ENCODE peak calls at places on chromosomes 6 and 20, in four cellular contexts. One of them, this sample, is unnamed. For H3K9me2, the result is how much of the 10 kb centered on the place peaks cover.

GRCh38 chr6:149078383-149078782 is 239.1 kb upstream of the TAB2 start:
- DNase-seq in HCT116: no peak
- DNase-seq in MM.1S: no peak
- DNase-seq in PC-3: no peak
- DNase-seq in this sample: no peak

GRCh38 chr6:155013457-155013876 is 18.4 kb downstream of the TIAM2 start:
- DNase-seq in PC-3: no peak
- DNase-seq in MM.1S: no peak
- DNase-seq in HCT116: no peak
- DNase-seq in this sample: no peak

GRCh38 chr6:69090132-69090531 is 455.1 kb downstream of the ADGRB3 start:
- DNase-seq in HCT116: no peak
- DNase-seq in MM.1S: no peak
- DNase-seq in PC-3: no peak
- DNase-seq in this sample: peak

GRCh38 chr6:40852667-40853383 is 186.2 kb downstream of the UNC5CL start:
- DNase-seq in MM.1S: no peak
- DNase-seq in HCT116: peak
- DNase-seq in PC-3: peak
- DNase-seq in this sample: peak

GRCh38 chr6:17015144-17015543 is 86.7 kb upstream of the STMND1 start:
- DNase-seq in HCT116: no peak
- DNase-seq in MM.1S: peak
- DNase-seq in PC-3: peak
- DNase-seq in this sample: no peak

GRCh38 chr20:44137210-44137781 is 49.7 kb downstream of the JPH2 start:
- DNase-seq in PC-3: no peak
- DNase-seq in HCT116: no peak
- DNase-seq in MM.1S: no peak
- DNase-seq in this sample: peak

GRCh38 chr20:25464501-25465204 is 57.2 kb downstream of the GINS1 start:
- DNase-seq in PC-3: no peak
- DNase-seq in HCT116: no peak
- DNase-seq in MM.1S: no peak
- DNase-seq in this sample: no peak

GRCh38 chr6:157410088-157410487 is 29.1 kb downstream of the ZDHHC14 start:
- DNase-seq in PC-3: no peak
- DNase-seq in MM.1S: no peak
- DNase-seq in HCT116: no peak
- DNase-seq in this sample: no peak

GRCh38 chr6:22320750-22321149 is 23.9 kb upstream of the PRL start:
- DNase-seq in MM.1S: no peak
- DNase-seq in HCT116: peak
- DNase-seq in PC-3: peak
- DNase-seq in this sample: peak

GRCh38 chr6:144633886-144634285 is 348.8 kb downstream of the UTRN start:
- DNase-seq in HCT116: no peak
- DNase-seq in MM.1S: no peak
- DNase-seq in PC-3: no peak
- DNase-seq in this sample: no peak

DNA sequence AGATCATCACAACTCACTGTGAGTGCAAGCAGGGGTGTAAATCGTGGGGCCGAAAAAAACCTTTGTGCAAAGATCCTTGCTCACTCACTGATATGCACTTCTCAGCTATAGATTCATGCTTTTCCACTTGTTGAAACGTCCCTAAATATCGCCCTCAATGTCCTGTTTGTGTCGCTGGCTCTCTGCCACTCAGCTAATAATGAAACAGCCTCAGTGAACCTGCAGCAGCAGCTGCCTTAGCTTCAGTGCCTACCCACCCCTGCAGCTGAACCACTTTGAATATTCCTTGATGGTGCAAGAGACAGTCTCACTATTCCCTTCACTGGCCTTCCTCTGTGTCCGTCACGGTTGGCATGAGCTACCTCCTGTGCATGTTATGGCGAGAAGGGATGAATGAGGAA is 128.9 kb upstream of the NAA20 start:
- DNase-seq in MM.1S: no peak
- DNase-seq in HCT116: no peak
- DNase-seq in PC-3: no peak
- DNase-seq in this sample: no peak
- H3K4me2 ChIP-seq in MM.1S: no peak
- H3K4me2 ChIP-seq in HCT116: no peak
- H3K4me2 ChIP-seq in PC-3: peak
- H3K4me2 ChIP-seq in this sample: peak

DNA sequence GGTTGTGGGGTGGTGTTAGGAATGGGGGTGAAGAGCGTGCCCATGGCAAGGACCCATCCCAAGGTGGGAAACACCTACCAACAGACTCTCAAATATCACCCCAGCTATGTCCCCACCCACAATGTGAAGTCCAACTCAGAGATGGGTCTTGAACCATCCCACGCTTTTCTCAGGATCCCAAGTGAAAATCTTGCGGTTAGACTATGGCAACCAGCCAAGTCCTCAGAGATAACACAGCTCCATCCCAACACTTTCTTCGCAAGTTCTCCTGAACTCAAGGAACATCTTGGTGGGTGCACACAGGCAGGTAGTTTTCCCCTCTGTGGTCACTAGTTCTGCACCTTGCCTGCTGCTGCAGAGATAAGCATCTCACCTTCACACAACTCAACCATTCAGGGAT is 116.0 kb downstream of the CDC5L start:
- DNase-seq in PC-3: no peak
- DNase-seq in MM.1S: no peak
- DNase-seq in HCT116: no peak
- DNase-seq in this sample: no peak
- H3K9me2 ChIP-seq in PC-3: under half
- H3K9me2 ChIP-seq in MM.1S: under half
- H3K9me2 ChIP-seq in HCT116: under half
- H3K9me2 ChIP-seq in this sample: under half

DNA sequence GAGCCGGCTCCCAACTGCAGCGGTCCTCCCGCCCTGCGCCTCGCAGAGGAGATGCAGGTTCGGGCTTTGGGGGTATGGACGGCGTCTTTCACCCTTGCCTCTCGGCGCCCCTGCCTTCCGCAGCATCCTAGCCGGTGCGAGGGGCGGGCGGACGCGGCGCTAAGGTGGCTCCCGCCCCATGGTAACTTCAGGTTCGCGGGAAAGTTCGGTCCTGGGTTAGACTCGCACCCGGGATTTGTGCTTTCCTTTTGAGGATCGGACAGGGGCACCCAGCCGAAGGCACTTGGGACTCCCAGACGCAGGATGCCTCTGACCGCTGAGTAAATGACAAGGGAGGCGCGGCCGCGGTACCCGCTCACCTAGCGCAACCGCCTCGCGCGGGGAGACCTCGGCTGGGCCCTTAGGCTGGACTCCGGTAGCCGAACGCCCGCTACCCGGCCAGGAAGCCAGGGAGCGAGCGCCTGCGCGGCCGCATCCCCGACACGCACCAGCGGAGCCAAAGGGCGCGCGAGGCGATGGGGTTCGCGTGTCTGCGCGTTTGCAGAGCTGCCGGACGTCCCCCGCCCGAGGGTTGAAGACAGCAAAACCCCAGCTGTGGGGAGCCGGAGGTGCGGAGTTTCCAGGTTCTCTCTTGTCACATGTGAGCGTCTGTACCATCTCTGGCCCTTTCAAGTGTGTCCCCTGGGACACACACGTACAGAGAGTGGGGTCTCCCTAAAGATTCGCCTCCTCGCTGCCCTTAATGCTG is 1.1 kb downstream of the RSPO3 start:
- DNase-seq in HCT116: no peak
- DNase-seq in MM.1S: peak
- DNase-seq in PC-3: no peak
- DNase-seq in this sample: peak
- H3K4me2 ChIP-seq in HCT116: no peak
- H3K4me2 ChIP-seq in MM.1S: peak
- H3K4me2 ChIP-seq in PC-3: peak
- H3K4me2 ChIP-seq in this sample: peak

GRCh38 chr6:42891199-42891722 is 11.8 kb downstream of the RPL7L1 start:
- DNase-seq in HCT116: no peak
- DNase-seq in PC-3: no peak
- DNase-seq in MM.1S: no peak
- DNase-seq in this sample: no peak

GRCh38 chr6:42901538-42901957 is 14.3 kb upstream of the PTCRA start:
- DNase-seq in HCT116: peak
- DNase-seq in PC-3: peak
- DNase-seq in MM.1S: peak
- DNase-seq in this sample: peak

GRCh38 chr6:42899871-42900270 is 16.0 kb upstream of the PTCRA start:
- DNase-seq in MM.1S: no peak
- DNase-seq in PC-3: no peak
- DNase-seq in HCT116: no peak
- DNase-seq in this sample: no peak

GRCh38 chr6:42898891-42899361 is 16.9 kb upstream of the PTCRA start:
- DNase-seq in PC-3: peak
- DNase-seq in MM.1S: peak
- DNase-seq in HCT116: peak
- DNase-seq in this sample: peak

GRCh38 chr6:42896178-42896719 is 16.8 kb downstream of the RPL7L1 start:
- DNase-seq in MM.1S: no peak
- DNase-seq in PC-3: no peak
- DNase-seq in HCT116: no peak
- DNase-seq in this sample: no peak
- H3K9me2 ChIP-seq in MM.1S: under half
- H3K9me2 ChIP-seq in PC-3: under half
- H3K9me2 ChIP-seq in HCT116: under half
- H3K9me2 ChIP-seq in this sample: under half

DNA sequence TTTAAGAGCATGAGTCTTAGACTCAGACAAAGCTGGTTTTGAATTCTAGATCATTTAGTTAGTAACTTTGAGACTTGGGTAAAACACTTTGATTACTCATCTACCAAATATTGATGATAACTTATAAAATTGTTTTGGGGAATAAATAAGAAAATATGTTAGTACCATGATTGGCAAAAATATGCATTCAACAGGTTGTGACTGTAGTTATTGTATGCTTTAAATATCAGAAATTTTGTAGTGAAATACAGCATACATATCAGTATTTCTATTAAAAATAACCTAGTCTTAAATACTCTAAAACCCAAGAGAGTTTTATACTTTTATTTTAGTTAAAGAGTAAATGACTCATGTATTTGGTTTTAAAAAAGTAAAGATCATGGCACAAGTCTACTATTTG is 68.7 kb downstream of the ENPP1 start:
- DNase-seq in PC-3: no peak
- DNase-seq in MM.1S: no peak
- DNase-seq in HCT116: no peak
- DNase-seq in this sample: no peak
- H3K4me2 ChIP-seq in PC-3: no peak
- H3K4me2 ChIP-seq in MM.1S: no peak
- H3K4me2 ChIP-seq in HCT116: no peak
- H3K4me2 ChIP-seq in this sample: no peak

GRCh38 chr20:62214067-62214466 is 6.0 kb downstream of the HRH3 start:
- DNase-seq in MM.1S: no peak
- DNase-seq in PC-3: no peak
- DNase-seq in HCT116: no peak
- DNase-seq in this sample: no peak

GRCh38 chr20:62217913-62218773 is 1.9 kb downstream of the HRH3 start:
- DNase-seq in HCT116: no peak
- DNase-seq in MM.1S: no peak
- DNase-seq in PC-3: no peak
- DNase-seq in this sample: no peak

GRCh38 chr20:62215991-62216635 is 4.0 kb downstream of the HRH3 start:
- DNase-seq in MM.1S: no peak
- DNase-seq in PC-3: no peak
- DNase-seq in HCT116: no peak
- DNase-seq in this sample: no peak

GRCh38 chr20:62216636-62217566 is 3.2 kb downstream of the HRH3 start:
- DNase-seq in HCT116: no peak
- DNase-seq in MM.1S: no peak
- DNase-seq in PC-3: no peak
- DNase-seq in this sample: no peak

DNA sequence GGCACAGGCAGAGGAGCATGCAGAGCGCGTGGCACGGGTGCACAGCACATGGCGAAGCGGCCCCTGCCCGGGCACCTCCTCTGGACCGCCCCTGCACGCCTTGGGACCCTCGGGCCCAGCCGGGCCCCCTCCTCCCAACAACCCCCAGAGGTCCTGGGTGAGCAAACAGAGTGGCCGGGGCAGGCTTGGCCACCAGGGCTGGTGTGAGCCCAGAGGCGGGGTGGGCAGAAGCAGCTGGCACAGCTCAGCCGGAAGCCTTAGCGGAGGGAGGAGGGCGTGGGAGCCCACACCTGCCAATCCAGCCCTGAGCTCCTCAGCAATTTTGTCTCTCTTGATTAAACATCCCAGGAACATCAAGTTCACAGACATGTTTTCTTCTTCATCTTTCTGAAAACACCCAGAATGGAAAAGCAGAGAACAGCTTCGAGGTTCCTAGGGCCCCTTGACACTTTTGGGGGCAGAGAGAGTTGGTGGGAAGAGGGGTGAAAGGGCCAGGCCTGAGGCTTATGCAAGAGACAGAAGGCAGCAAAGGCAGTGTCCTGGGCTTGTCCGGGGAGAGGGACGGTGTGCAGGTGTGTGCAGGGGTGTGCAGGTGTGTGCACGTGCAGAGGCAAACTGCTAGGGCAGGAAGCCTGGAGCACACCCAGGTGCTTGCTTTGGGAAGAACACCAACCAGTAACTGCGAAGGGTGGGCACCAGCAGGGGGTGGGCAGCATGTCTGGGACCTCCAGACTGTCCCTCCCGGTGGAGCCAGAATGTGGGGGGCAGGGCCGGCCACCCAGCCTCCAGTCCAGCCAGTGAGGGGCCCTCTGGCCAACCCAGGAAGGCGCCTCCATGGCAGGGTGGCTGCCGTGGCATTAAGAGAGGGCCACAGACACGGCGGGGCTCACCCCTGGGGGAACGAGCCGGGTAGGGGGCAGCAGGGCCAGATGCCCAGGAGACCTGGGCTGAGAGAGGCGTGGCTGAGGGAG is 4.8 kb downstream of the HRH3 start:
- DNase-seq in HCT116: no peak
- DNase-seq in MM.1S: no peak
- DNase-seq in PC-3: no peak
- DNase-seq in this sample: no peak
- H3K9me2 ChIP-seq in HCT116: under half
- H3K9me2 ChIP-seq in MM.1S: under half
- H3K9me2 ChIP-seq in PC-3: under half
- H3K9me2 ChIP-seq in this sample: under half

GRCh38 chr20:11158146-11158545 is 484.3 kb upstream of the JAG1 start:
- DNase-seq in PC-3: peak
- DNase-seq in HCT116: no peak
- DNase-seq in MM.1S: no peak
- DNase-seq in this sample: no peak
- H3K4me2 ChIP-seq in PC-3: peak
- H3K4me2 ChIP-seq in HCT116: no peak
- H3K4me2 ChIP-seq in MM.1S: no peak
- H3K4me2 ChIP-seq in this sample: no peak

GRCh38 chr6:10690651-10691445 is 3.6 kb downstream of the C6orf52 start:
- DNase-seq in HCT116: no peak
- DNase-seq in PC-3: no peak
- DNase-seq in MM.1S: no peak
- DNase-seq in this sample: peak
- H3K9me2 ChIP-seq in HCT116: under half
- H3K9me2 ChIP-seq in PC-3: under half
- H3K9me2 ChIP-seq in MM.1S: under half
- H3K9me2 ChIP-seq in this sample: under half

This sample was measured in hepatocyte.